ENCODE peak calls at places on chromosomes 5 and 9, in eight cellular contexts. A is IMR-90, H is PC-9, F is GM23248, Z is HCT116, L is fibroblast of lung, X is OCI-LY7, J is neuronal stem cell. Q is an unnamed sample. For H3K36me3, the result is how much of the 10 kb centered on the place peaks cover.

GRCh38 chr5:56816546-56817081 is 1.3 kb downstream of the MAP3K1 start:
- DNase-seq in A (peak), H (peak), F (peak), Z (no peak), L (peak), X (peak), J (peak), Q (peak)

GRCh38 chr5:66814146-66814991 is 218.2 kb downstream of the MAST4 start:
- DNase-seq in A (peak), H (no peak), F (peak), Z (peak), L (peak), X (peak), J (peak), Q (no peak)

GRCh38 chr5:11584008-11584407 is 320.2 kb downstream of the CTNND2 start:
- DNase-seq in A (no peak), H (no peak), F (no peak), Z (no peak), L (no peak), X (no peak), J (no peak), Q (no peak)

GRCh38 chr5:132020568-132021339 is 9.3 kb upstream of the ACSL6 start:
- DNase-seq in A (no peak), H (no peak), F (peak), Z (no peak), L (no peak), X (no peak), J (no peak), Q (no peak)

GRCh38 chr5:172788771-172789686 is 18.0 kb upstream of the DUSP1 start:
- DNase-seq in A (no peak), H (no peak), F (peak), Z (no peak), L (peak), X (no peak), J (no peak), Q (peak)

GRCh38 chr5:171023508-171023907 is 161.7 kb downstream of the RANBP17 start:
- DNase-seq in A (peak), H (no peak), F (peak), Z (no peak), L (peak), X (no peak), J (no peak), Q (no peak)

GRCh38 chr5:61450880-61451279 is 118.8 kb downstream of the ZSWIM6 start:
- DNase-seq in A (peak), H (no peak), F (peak), Z (peak), L (peak), X (no peak), J (no peak), Q (no peak)

GRCh38 chr9:995776-996175 is 19.3 kb downstream of the DMRT3 start:
- DNase-seq in A (peak), H (no peak), F (peak), Z (no peak), L (no peak), X (no peak), J (no peak), Q (peak)

GRCh38 chr9:119959846-119960545 is 590.8 kb upstream of the BRINP1 start:
- DNase-seq in A (no peak), H (no peak), F (peak), Z (no peak), L (no peak), X (no peak), J (no peak), Q (no peak)

GRCh38 chr9:27394154-27394825 is 97.3 kb upstream of the EQTN start:
- DNase-seq in A (no peak), H (no peak), F (no peak), Z (no peak), L (no peak), X (no peak), J (no peak), Q (peak)

GRCh38 chr5:32217886-32218396 is 43.8 kb upstream of the GOLPH3 start:
- DNase-seq in A (no peak), H (peak), F (no peak), Z (no peak), L (peak), X (peak), J (no peak), Q (no peak)

GRCh38 chr5:93359296-93359957 is 221.6 kb downstream of the NR2F1-AS1 start:
- DNase-seq in A (peak), H (peak), F (peak), Z (peak), L (peak), X (no peak), J (no peak), Q (no peak)

GRCh38 chr5:116273458-116274242 is 188.8 kb downstream of the COMMD10 start:
- DNase-seq in A (peak), H (no peak), F (peak), Z (no peak), L (peak), X (no peak), J (no peak), Q (no peak)

GRCh38 chr5:32298056-32298420 is 14.7 kb downstream of the MTMR12 start:
- DNase-seq in A (no peak), H (peak), F (no peak), Z (no peak), L (no peak), X (no peak), J (no peak), Q (peak)

GRCh38 chr5:24232929-24233328 is 411.8 kb downstream of the CDH10 start:
- DNase-seq in A (no peak), H (no peak), F (peak), Z (no peak), L (peak), X (peak), J (no peak), Q (no peak)

GRCh38 chr5:138974227-138975063 is 99.3 kb upstream of the LRRTM2 start:
- DNase-seq in A (peak), H (no peak), F (peak), Z (no peak), L (peak), X (no peak), J (no peak), Q (no peak)

GRCh38 chr5:178777557-178777956 is 47.1 kb upstream of the ZNF354A start:
- DNase-seq in A (no peak), H (no peak), F (no peak), Z (no peak), L (no peak), X (no peak), J (no peak), Q (no peak)

GRCh38 chr9:120184266-120184665 is 395.7 kb downstream of the CDK5RAP2 start:
- DNase-seq in A (no peak), H (no peak), F (no peak), Z (no peak), L (no peak), X (peak), J (no peak), Q (no peak)

GRCh38 chr5:82561786-82562185 is 283.6 kb upstream of the RPS23 start:
- DNase-seq in A (no peak), H (no peak), F (no peak), Z (no peak), L (peak), X (no peak), J (no peak), Q (no peak)

GRCh38 chr9:33459115-33459514 is 11.7 kb upstream of the AQP3 start:
- DNase-seq in A (no peak), H (no peak), F (no peak), Z (no peak), L (no peak), X (peak), J (no peak), Q (no peak)

GRCh38 chr9:33461474-33461873 is 12.2 kb downstream of the NOL6 start:
- DNase-seq in A (no peak), H (no peak), F (no peak), Z (no peak), L (no peak), X (no peak), J (no peak), Q (no peak)

GRCh38 chr9:33460854-33461253 is 12.9 kb downstream of the NOL6 start:
- DNase-seq in A (no peak), H (no peak), F (no peak), Z (no peak), L (no peak), X (no peak), J (no peak), Q (peak)

GRCh38 chr9:33455952-33456351 is 8.6 kb upstream of the AQP3 start:
- DNase-seq in A (no peak), H (no peak), F (no peak), Z (no peak), L (no peak), X (no peak), J (no peak), Q (no peak)

DNA sequence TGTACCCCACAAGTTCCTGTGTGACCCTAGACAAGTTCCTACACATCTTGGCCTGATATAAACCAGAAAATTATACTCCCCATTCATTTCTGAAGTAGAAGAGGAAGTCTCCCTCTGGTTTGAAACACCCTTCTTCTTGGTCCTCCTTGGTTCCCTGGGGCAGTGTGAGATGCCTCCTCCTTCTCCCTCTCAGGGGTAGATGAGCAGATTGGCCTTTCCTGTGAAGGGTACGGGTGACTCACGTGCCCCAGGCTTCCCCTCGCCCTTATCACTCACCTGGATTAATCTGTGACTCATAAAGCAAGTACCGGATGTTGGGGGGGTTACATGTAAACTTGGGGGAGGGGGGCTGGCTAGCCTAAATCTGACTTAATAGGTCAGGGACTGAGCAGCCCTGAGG is 11.1 kb upstream of the AQP3 start:
- DNase-seq in A (peak), H (peak), F (no peak), Z (peak), L (no peak), X (peak), J (no peak), Q (no peak)
- H3K27ac ChIP-seq in A (no peak), H (peak), F (no peak), Z (peak), L (no peak), X (peak), J (no peak), Q (no peak)

GRCh38 chr9:116697887-116698286 is 10.8 kb downstream of the TRIM32 start:
- DNase-seq in A (no peak), H (no peak), F (no peak), Z (no peak), L (no peak), X (no peak), J (no peak), Q (no peak)
- H2AFZ ChIP-seq in A (no peak), H (no peak), F (no peak), Z (no peak), L (no peak), X (no peak), J (no peak), Q (no peak)

DNA sequence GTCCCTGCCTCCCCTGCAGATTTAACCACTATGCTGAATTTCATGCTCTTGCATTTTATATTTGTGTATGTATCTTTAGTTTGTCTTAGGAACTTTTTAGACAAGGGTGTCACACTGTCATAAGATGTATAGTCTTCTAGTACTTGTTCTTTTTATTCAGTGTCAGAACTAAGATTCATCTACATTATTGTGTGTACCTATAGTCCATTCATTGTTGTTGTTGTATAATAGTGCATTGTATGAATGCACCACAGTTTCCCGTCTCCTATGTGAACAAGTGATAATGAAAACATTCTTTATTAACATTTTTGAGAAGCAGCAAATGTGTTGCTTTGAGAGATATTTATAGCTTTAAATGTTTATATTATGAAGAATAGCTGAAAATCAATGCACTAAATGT is 45.9 kb downstream of the SFXN1 start:
- DNase-seq in A (no peak), H (no peak), F (no peak), Z (no peak), L (no peak), X (no peak), J (no peak), Q (no peak)
- H3K36me3 ChIP-seq in A (under half), H (under half), F (half or more), Z (half or more), L (under half), X (half or more), J (half or more), Q (half or more)

GRCh38 chr9:94874316-94874715 is 147.8 kb downstream of the AOPEP start:
- DNase-seq in A (peak), H (no peak), F (peak), Z (no peak), L (peak), X (no peak), J (no peak), Q (peak)
- H3K27ac ChIP-seq in A (no peak), H (peak), F (peak), Z (peak), L (no peak), X (no peak), J (no peak), Q (peak)

GRCh38 chr9:108191065-108191464 is 664.7 kb downstream of the ACTL7B start:
- DNase-seq in A (peak), H (no peak), F (no peak), Z (no peak), L (no peak), X (no peak), J (no peak), Q (no peak)
- H2AFZ ChIP-seq in A (no peak), H (no peak), F (no peak), Z (no peak), L (no peak), X (no peak), J (no peak), Q (no peak)

DNA sequence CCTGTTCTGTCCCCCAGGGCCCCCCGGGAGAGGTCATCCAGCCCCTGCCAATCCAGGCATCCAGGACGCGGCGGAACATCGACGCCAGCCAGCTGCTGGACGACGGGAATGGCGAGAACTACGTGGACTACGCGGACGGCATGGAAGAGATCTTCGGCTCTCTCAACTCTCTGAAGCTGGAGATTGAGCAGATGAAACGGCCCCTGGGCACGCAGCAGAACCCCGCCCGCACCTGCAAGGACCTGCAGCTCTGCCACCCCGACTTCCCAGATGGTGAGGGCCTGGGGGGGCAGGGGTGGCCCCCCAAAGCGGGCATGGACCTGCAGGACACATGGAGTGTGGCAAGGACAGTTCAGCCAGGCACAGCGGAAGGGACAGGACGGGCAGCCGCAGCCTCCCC is 56.0 kb upstream of the FCN2 start:
- DNase-seq in A (no peak), H (no peak), F (no peak), Z (no peak), L (no peak), X (no peak), J (no peak), Q (no peak)
- H3K36me3 ChIP-seq in A (half or more), H (under half), F (half or more), Z (under half), L (half or more), X (under half), J (under half), Q (half or more)

GRCh38 chr5:154295551-154295950 is 105.0 kb downstream of the GALNT10 start:
- DNase-seq in A (no peak), H (no peak), F (no peak), Z (no peak), L (no peak), X (no peak), J (no peak), Q (no peak)

GRCh38 chr5:154293219-154293618 is 102.7 kb downstream of the GALNT10 start:
- DNase-seq in A (no peak), H (no peak), F (no peak), Z (no peak), L (no peak), X (no peak), J (no peak), Q (no peak)

GRCh38 chr5:154300207-154300606 is 109.7 kb downstream of the GALNT10 start:
- DNase-seq in A (no peak), H (no peak), F (no peak), Z (no peak), L (no peak), X (no peak), J (no peak), Q (no peak)

GRCh38 chr5:154298060-154298459 is 107.5 kb downstream of the GALNT10 start:
- DNase-seq in A (no peak), H (no peak), F (no peak), Z (no peak), L (no peak), X (no peak), J (no peak), Q (no peak)

GRCh38 chr5:154296525-154297159 is 106.1 kb downstream of the GALNT10 start:
- DNase-seq in A (no peak), H (peak), F (no peak), Z (no peak), L (no peak), X (no peak), J (no peak), Q (no peak)
- H3K27ac ChIP-seq in A (no peak), H (peak), F (no peak), Z (no peak), L (no peak), X (no peak), J (no peak), Q (no peak)

GRCh38 chr9:20573023-20573422 is 49.3 kb downstream of the MLLT3 start:
- DNase-seq in A (no peak), H (no peak), F (no peak), Z (no peak), L (no peak), X (no peak), J (no peak), Q (no peak)
- H2AFZ ChIP-seq in A (no peak), H (no peak), F (no peak), Z (no peak), L (no peak), X (no peak), J (no peak), Q (no peak)